ENCODE peak calls at places on chromosomes 1 and 21, in eight cellular contexts. A is lower leg skin; Y is progenitor cell of endocrine pancreas; Q is activated CD8-positive, alpha-beta memory T cell treated with anti-CD3 and anti-CD28 coated beads, Interleukin-2, amount 50 U/mL, for 48 hours; M is hippocampal formation; P is mucosa of descending colon; R is foreskin fibroblast; C is stimulated activated CD4-positive, alpha-beta T cell treated with anti-CD3 and anti-CD28 coated beads, Interleukin-4, amount 100 ng/mL, for 48 hours. L is an unnamed sample.

GRCh38 chr1:15825800-15826199 is 18.4 kb upstream of the UQCRHL start:
- DNase-seq in A (no peak), P (no peak), M (no peak), Q (no peak), R (no peak), C (no peak), Y (no peak), L (no peak)

GRCh38 chr1:196660912-196661311 is 9.1 kb downstream of the CFH start:
- DNase-seq in Q (no peak), R (peak; percentile 66), Y (no peak), M (no peak), C (no peak), P (peak; percentile 19), A (no peak), L (no peak)

GRCh38 chr1:47709302-47710074 is 271.6 kb downstream of the FOXD2 start:
- DNase-seq in Q (no peak), Y (peak; percentile 57), A (no peak), R (peak; percentile 36), P (peak; percentile 57), C (no peak), M (peak; percentile 14), L (no peak)

GRCh38 chr1:55869050-55869449 is 653.9 kb upstream of the USP24 start:
- DNase-seq in M (no peak), P (peak; percentile 17), A (no peak), Q (no peak), C (no peak), Y (no peak), R (peak; percentile 33), L (no peak)

GRCh38 chr1:235503333-235504121 is 725 bp downstream of the B3GALNT2 start:
- DNase-seq in A (peak; percentile 25), Q (peak; percentile 69), M (peak; percentile 61), C (no peak), R (peak; percentile 73), P (peak; percentile 60), Y (no peak), L (peak; percentile 61)

GRCh38 chr1:89089962-89090361 is 25.0 kb upstream of the GBP1 start:
- DNase-seq in R (no peak), P (no peak), A (no peak), Q (no peak), C (no peak), Y (no peak), M (no peak), L (no peak)

GRCh38 chr1:62841587-62842169 is 57.7 kb downstream of the ATG4C start:
- DNase-seq in A (peak; percentile 22), R (peak; percentile 78), P (peak; percentile 57), C (no peak), Y (no peak), M (no peak), Q (no peak), L (no peak)

GRCh38 chr1:54805981-54806381 is 4.9 kb upstream of the TTC22 start:
- DNase-seq in A (no peak), Y (no peak), M (no peak), P (no peak), R (no peak), C (no peak), Q (peak; percentile 40), L (peak; percentile 9)

GRCh38 chr1:42957880-42958487 is 684 bp downstream of the SLC2A1 start:
- DNase-seq in A (no peak), Y (peak; percentile 42), C (peak; percentile 68), Q (peak; percentile 85), R (peak; percentile 81), M (peak; percentile 52), P (peak; percentile 53), L (no peak)

GRCh38 chr1:160618763-160619274 is 28.0 kb downstream of the SLAMF1 start:
- DNase-seq in M (no peak), R (no peak), Q (no peak), A (no peak), Y (no peak), P (no peak), C (no peak), L (no peak)

GRCh38 chr21:44381874-44382273 is 28.5 kb downstream of the TRPM2 start:
- DNase-seq in M (no peak), Q (no peak), P (no peak), A (no peak), Y (no peak), R (no peak), C (no peak), L (no peak)

GRCh38 chr1:177812144-177812543 is 157.7 kb downstream of the SEC16B start:
- DNase-seq in R (no peak), Y (no peak), Q (no peak), M (no peak), P (no peak), A (no peak), C (no peak), L (no peak)

GRCh38 chr1:156490401-156491032 is 10.1 kb downstream of the MEF2D start:
- DNase-seq in A (no peak), R (peak; percentile 45), C (no peak), Q (no peak), P (no peak), Y (no peak), M (no peak), L (no peak)

GRCh38 chr1:50942334-50942733 is 17.7 kb downstream of the FAF1 start:
- DNase-seq in Q (no peak), M (no peak), C (no peak), Y (no peak), P (no peak), R (no peak), A (no peak), L (no peak)

GRCh38 chr1:5758000-5758858 is 234.0 kb downstream of the NPHP4 start:
- DNase-seq in M (no peak), P (no peak), R (no peak), C (no peak), Y (no peak), A (no peak), Q (no peak), L (no peak)

GRCh38 chr21:39869141-39869818 is 2.0 kb downstream of the PCP4 start:
- DNase-seq in C (no peak), Q (no peak), A (no peak), M (no peak), P (no peak), R (no peak), Y (no peak), L (no peak)

GRCh38 chr1:81190003-81190402 is 610.7 kb upstream of the ADGRL2 start:
- DNase-seq in M (no peak), P (no peak), C (no peak), A (no peak), R (no peak), Y (no peak), Q (no peak), L (no peak)

GRCh38 chr1:228021526-228022030 is 14.8 kb downstream of the WNT3A start:
- DNase-seq in M (no peak), Y (no peak), R (no peak), P (no peak), A (no peak), Q (no peak), C (no peak), L (no peak)

GRCh38 chr1:228988655-228989054 is 253.4 kb downstream of the RHOU start:
- DNase-seq in C (no peak), P (no peak), Y (no peak), R (peak; percentile 28), Q (no peak), M (no peak), A (no peak), L (no peak)

GRCh38 chr1:208851376-208851775 is 607.2 kb upstream of the PLXNA2 start:
- DNase-seq in P (no peak), Y (no peak), M (no peak), C (no peak), A (no peak), R (no peak), Q (no peak), L (no peak)

GRCh38 chr1:202848191-202848542 is 37.4 kb downstream of the PCAT6 start:
- DNase-seq in M (no peak), C (no peak), Y (no peak), Q (no peak), P (no peak), R (no peak), A (no peak), L (peak; percentile 39)

GRCh38 chr1:202046227-202046626 is 35.8 kb downstream of the ELF3 start:
- DNase-seq in C (no peak), Y (no peak), A (peak; percentile 38), R (no peak), M (no peak), P (peak; percentile 94), Q (no peak), L (no peak)

GRCh38 chr21:44904141-44904923 is 16.4 kb downstream of the ITGB2 start:
- DNase-seq in R (no peak), C (no peak), M (no peak), P (no peak), Q (no peak), A (no peak), Y (no peak), L (no peak)

GRCh38 chr1:175792126-175792525 is 48.7 kb upstream of the TNR start:
- DNase-seq in R (no peak), C (no peak), P (no peak), A (no peak), Y (no peak), M (no peak), Q (no peak), L (no peak)

GRCh38 chr1:116558140-116558549 is 12.7 kb downstream of the CD58 start:
- DNase-seq in P (no peak), M (no peak), Q (no peak), R (no peak), A (no peak), C (no peak), Y (no peak), L (no peak)

GRCh38 chr1:239772456-239772855 is 319.2 kb upstream of the FMN2 start:
- DNase-seq in R (no peak), Q (no peak), P (no peak), Y (no peak), M (no peak), C (no peak), A (no peak), L (no peak)

GRCh38 chr1:68449901-68450300 is at the start of gene RPE65:
- DNase-seq in A (no peak), Q (no peak), C (no peak), M (no peak), R (no peak), Y (no peak), P (no peak), L (no peak)

GRCh38 chr1:41418868-41419583 is 57.8 kb downstream of the FOXO6 start:
- DNase-seq in M (no peak), Y (no peak), A (peak; percentile 86), C (no peak), P (peak; percentile 78), R (peak; percentile 94), Q (no peak), L (no peak)

GRCh38 chr1:15526021-15526489 is 593 bp upstream of the DNAJC16 start:
- DNase-seq in M (no peak), Q (no peak), P (peak; percentile 59), R (no peak), Y (no peak), A (peak; percentile 27), C (no peak), L (no peak)

GRCh38 chr21:36229181-36229580 is 72.6 kb downstream of the DOP1B start:
- DNase-seq in C (no peak), R (no peak), Y (no peak), M (no peak), Q (no peak), A (no peak), P (no peak), L (no peak)

GRCh38 chr1:204563324-204563723 is 47.1 kb downstream of the MDM4 start:
- DNase-seq in Q (no peak), P (no peak), C (no peak), A (no peak), R (no peak), Y (no peak), M (no peak), L (no peak)

GRCh38 chr1:225651376-225651871 is 1.5 kb downstream of the ENAH start:
- DNase-seq in R (no peak), P (no peak), Y (no peak), Q (no peak), A (no peak), C (no peak), M (no peak), L (no peak)

GRCh38 chr1:109654519-109654918 is 1.4 kb upstream of the GSTM4 start:
- DNase-seq in P (no peak), M (no peak), R (no peak), Y (no peak), A (peak; percentile 11), Q (no peak), C (no peak), L (no peak)

GRCh38 chr1:94045465-94046056 is 75.4 kb downstream of the ABCA4 start:
- DNase-seq in P (peak; percentile 82), Q (peak; percentile 70), Y (peak; percentile 47), C (peak; percentile 20), R (peak; percentile 95), A (peak; percentile 89), M (peak; percentile 39), L (peak; percentile 10)

L was measured in caudate nucleus.